ENCODE peak calls at places on chromosomes 1 and 21, in seven cellular contexts. Q, R, I, U, X, T and P are unnamed samples.

GRCh38 chr1:241827308-241827707 is 20.7 kb upstream of the EXO1 start:
- DNase-seq in Q (no peak), R (no peak), I (no peak), U (no peak), X (no peak), T (no peak), P (no peak)

GRCh38 chr1:27664291-27664690 is 7.7 kb downstream of the IFI6 start:
- DNase-seq in Q (no peak), R (peak), I (no peak), U (no peak), X (peak), T (no peak), P (no peak)

GRCh38 chr1:223018534-223018933 is 124.5 kb downstream of the TLR5 start:
- DNase-seq in Q (no peak), R (no peak), I (no peak), U (no peak), X (peak), T (peak), P (no peak)

GRCh38 chr1:5119496-5120234 is 465.3 kb downstream of the AJAP1 start:
- DNase-seq in Q (no peak), R (peak), I (no peak), U (no peak), X (peak), T (peak), P (peak)

GRCh38 chr1:3998086-3998485 is 98.0 kb upstream of the C1orf174 start:
- DNase-seq in Q (no peak), R (no peak), I (no peak), U (no peak), X (peak), T (no peak), P (peak)

GRCh38 chr1:12078938-12079861 is 16.1 kb downstream of the TNFRSF8 start:
- DNase-seq in Q (peak), R (peak), I (peak), U (peak), X (peak), T (peak), P (peak)

GRCh38 chr1:33466159-33466558 is 6.3 kb upstream of the ZSCAN20 start:
- DNase-seq in Q (no peak), R (no peak), I (no peak), U (no peak), X (no peak), T (no peak), P (no peak)

GRCh38 chr21:36776981-36777617 is 78.2 kb downstream of the SIM2 start:
- DNase-seq in Q (no peak), R (no peak), I (peak), U (no peak), X (no peak), T (no peak), P (no peak)

GRCh38 chr21:46118871-46119564 is 21.1 kb downstream of the COL6A2 start:
- DNase-seq in Q (no peak), R (peak), I (no peak), U (no peak), X (no peak), T (peak), P (no peak)

GRCh38 chr1:237111807-237112206 is 69.8 kb downstream of the RYR2 start:
- DNase-seq in Q (no peak), R (no peak), I (no peak), U (no peak), X (peak), T (no peak), P (no peak)

GRCh38 chr1:199688133-199688676 is 339.3 kb upstream of the NR5A2 start:
- DNase-seq in Q (peak), R (no peak), I (no peak), U (no peak), X (peak), T (no peak), P (no peak)

GRCh38 chr1:230365723-230366307 is 60.3 kb downstream of the PGBD5 start:
- DNase-seq in Q (no peak), R (no peak), I (no peak), U (no peak), X (peak), T (no peak), P (no peak)

GRCh38 chr1:170407601-170408000 is 124.4 kb upstream of the GORAB start:
- DNase-seq in Q (no peak), R (no peak), I (peak), U (no peak), X (no peak), T (no peak), P (no peak)

GRCh38 chr1:165234149-165234548 is 122.4 kb downstream of the LMX1A start:
- DNase-seq in Q (no peak), R (no peak), I (no peak), U (no peak), X (no peak), T (no peak), P (no peak)

GRCh38 chr1:68384321-68384813 is 65.4 kb downstream of the RPE65 start:
- DNase-seq in Q (peak), R (no peak), I (peak), U (no peak), X (peak), T (no peak), P (peak)
- H3K9ac ChIP-seq in Q (peak), R (no peak), I (no peak), U (no peak), X (no peak), T (no peak), P (no peak)

DNA sequence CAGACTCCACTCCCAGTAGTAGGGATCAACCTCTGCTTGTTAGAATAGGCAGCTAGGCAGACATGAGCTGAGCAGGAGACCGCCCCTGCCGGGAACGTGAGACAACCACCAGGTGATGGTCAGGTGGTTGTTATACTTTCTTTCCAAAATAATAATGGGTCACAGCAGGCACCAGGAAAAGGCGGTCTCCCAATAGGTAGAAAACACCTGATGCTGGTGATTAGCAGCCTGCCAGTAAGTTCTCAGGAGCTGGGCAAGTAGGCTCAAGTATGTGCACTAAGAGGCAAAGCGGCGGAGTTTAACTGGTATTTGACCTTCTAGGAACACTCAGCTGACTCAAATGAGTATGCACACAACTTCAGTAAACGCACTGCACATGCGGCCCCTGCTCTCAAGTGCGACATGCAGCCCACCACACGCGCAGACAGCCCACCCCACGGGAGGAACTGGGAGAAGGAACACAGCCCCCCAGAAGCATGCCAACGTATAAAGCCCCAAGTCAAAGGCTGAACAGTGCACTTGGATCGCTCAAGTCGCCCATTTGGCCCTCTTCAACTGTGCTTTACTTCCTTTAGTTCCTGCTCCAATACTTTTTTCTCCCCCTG is 80.0 kb downstream of the DESI2 start:
- DNase-seq in Q (no peak), R (no peak), I (no peak), U (no peak), X (no peak), T (no peak), P (no peak)
- H3K4ac ChIP-seq in Q (no peak), R (no peak), I (no peak), U (no peak), X (no peak), T (no peak), P (no peak)

DNA sequence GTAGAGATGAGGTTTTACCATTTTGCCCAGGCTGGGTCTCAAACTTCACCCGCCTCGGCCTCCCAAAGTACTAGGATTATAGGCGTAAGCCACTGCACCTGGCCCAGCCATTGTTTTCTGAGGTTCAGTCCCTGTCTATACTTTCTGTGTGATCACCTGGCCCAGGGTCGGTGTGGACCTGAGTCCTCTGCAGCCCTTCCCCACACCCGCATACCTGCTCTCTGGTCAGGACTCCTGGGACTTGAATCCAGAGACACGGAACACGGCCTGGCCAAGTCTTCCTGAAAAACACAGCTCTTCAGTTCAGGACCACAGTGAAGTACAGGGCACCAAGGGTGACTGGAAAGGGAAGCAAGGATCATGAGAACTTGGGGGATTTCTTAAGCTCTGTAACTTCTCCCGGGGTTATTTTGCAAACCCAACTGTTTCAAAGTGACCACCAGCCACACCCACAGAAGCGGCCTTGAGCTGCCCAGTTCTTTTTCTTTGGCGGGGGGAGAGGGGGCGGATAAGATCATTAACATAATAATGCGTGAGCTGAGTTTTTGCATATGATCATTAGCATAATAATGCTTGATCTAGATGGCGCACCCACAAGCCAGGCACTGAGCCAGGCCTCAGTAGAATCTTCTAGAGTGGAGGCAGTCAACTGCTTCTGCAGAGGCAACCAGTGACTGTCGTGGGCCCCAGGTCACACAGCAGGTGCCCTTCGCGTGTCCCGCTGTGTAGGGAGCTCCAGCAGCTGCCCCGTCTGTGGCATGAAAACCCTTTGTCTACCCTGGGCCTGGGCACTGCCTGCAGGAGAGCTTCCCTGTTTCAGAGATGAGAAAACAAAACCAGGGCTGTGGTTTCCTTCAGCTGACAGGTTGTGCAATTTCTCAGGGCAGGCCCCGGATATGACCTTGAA is 1.7 kb upstream of the NADK start:
- DNase-seq in Q (peak), R (peak), I (peak), U (no peak), X (peak), T (peak), P (peak)
- H3K23ac ChIP-seq in Q (no peak), R (no peak), I (no peak), U (peak), X (no peak), T (no peak), P (no peak)

GRCh38 chr1:39174400-39175081 is 30.0 kb upstream of the MACF1 start:
- DNase-seq in Q (peak), R (no peak), I (no peak), U (no peak), X (no peak), T (no peak), P (no peak)
- H3K9ac ChIP-seq in Q (peak), R (no peak), I (no peak), U (no peak), X (no peak), T (no peak), P (no peak)

DNA sequence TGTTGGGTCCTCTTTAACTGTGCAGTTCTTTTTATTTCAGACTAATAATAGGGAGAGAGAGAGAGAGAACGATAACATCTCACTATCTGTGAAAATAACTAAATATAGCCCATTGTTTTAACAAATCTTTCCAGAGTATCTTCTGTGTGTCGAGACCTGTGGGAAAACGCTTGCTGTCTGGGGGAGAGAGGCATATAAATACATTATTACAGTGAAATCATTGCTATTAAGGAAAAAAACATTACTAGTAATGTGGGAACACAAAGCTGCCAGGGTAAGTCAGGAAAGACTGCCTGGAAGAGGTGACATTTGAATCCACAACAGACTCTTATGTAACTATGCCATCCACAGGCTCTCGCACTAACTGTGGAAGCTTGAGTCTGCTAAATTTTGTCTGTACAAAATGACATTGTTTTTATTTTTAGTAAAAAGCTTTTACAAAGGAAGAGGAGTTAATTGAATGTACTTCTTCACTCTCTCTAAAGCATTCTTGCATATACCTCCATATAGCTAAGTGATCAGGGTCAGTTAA is 59.8 kb upstream of the PGD start:
- DNase-seq in Q (no peak), R (no peak), I (no peak), U (no peak), X (no peak), T (no peak), P (no peak)
- H3K4ac ChIP-seq in Q (no peak), R (no peak), I (no peak), U (no peak), X (no peak), T (no peak), P (no peak)

GRCh38 chr21:27258756-27259429 is 292.0 kb upstream of the ADAMTS5 start:
- DNase-seq in Q (no peak), R (no peak), I (no peak), U (no peak), X (no peak), T (no peak), P (no peak)
- H3K23ac ChIP-seq in Q (no peak), R (no peak), I (no peak), U (no peak), X (no peak), T (no peak), P (no peak)

GRCh38 chr1:155253797-155254196 is 1.5 kb downstream of the ENTREP3 start:
- DNase-seq in Q (no peak), R (no peak), I (peak), U (no peak), X (no peak), T (no peak), P (no peak)

GRCh38 chr1:155253208-155253607 is 2.1 kb downstream of the ENTREP3 start:
- DNase-seq in Q (no peak), R (no peak), I (no peak), U (no peak), X (peak), T (no peak), P (no peak)

GRCh38 chr1:155250246-155250632 is 5.0 kb downstream of the ENTREP3 start:
- DNase-seq in Q (no peak), R (no peak), I (no peak), U (no peak), X (no peak), T (no peak), P (no peak)

GRCh38 chr1:155250633-155251449 is 4.4 kb downstream of the ENTREP3 start:
- DNase-seq in Q (peak), R (peak), I (peak), U (peak), X (peak), T (peak), P (peak)

DNA sequence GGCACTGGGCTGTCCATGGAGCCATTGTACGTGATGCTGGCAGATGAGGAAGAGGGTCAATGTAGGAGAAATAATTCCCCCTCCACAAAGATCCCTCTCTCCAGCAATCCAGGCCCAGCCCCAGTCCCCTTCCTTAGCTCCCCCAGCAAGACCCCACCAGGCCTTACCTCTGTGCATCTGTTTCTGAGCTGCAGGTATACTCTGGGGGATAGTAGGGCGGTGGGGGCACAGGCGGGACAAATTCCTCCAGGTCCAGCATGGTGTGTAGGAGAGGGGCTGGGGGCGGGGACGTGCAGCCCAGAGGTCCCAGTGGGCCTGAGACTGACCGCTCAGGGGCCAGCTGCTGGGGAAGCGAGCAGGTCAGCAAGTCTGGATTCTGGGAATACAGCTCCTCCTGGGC is 3.7 kb downstream of the ENTREP3 start:
- DNase-seq in Q (no peak), R (no peak), I (no peak), U (no peak), X (no peak), T (no peak), P (no peak)
- H3K9ac ChIP-seq in Q (peak), R (no peak), I (no peak), U (no peak), X (no peak), T (no peak), P (no peak)

GRCh38 chr1:79431341-79431740 is 424.8 kb upstream of the ADGRL4 start:
- DNase-seq in Q (no peak), R (no peak), I (no peak), U (no peak), X (no peak), T (no peak), P (no peak)

DNA sequence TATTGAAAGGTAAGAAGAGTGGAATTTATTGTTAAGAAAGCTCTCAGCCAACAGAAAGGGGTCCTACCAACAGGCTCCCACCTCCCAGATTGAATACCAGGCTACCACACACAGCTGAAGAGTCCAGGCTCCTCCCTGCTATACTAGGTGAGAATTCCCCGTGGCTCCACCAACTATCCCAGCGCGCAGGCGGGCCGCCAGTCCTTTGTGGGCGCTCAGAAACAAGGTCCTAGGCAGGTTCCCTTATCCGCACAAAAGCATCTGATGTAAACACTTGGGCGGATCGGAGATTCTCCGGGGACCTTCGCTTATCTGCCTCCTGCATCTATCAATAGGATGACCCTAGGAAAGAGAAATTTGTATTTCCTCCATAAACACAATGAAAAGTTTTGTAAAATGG is 423.9 kb upstream of the ADGRL4 start:
- DNase-seq in Q (no peak), R (peak), I (no peak), U (no peak), X (no peak), T (peak), P (no peak)
- H3K4ac ChIP-seq in Q (no peak), R (no peak), I (no peak), U (no peak), X (no peak), T (no peak), P (no peak)

GRCh38 chr1:16631248-16632043 is 18.1 kb upstream of the NBPF1 start:
- DNase-seq in Q (no peak), R (peak), I (no peak), U (no peak), X (no peak), T (peak), P (no peak)
- H3K23ac ChIP-seq in Q (no peak), R (no peak), I (no peak), U (peak), X (no peak), T (no peak), P (no peak)

DNA sequence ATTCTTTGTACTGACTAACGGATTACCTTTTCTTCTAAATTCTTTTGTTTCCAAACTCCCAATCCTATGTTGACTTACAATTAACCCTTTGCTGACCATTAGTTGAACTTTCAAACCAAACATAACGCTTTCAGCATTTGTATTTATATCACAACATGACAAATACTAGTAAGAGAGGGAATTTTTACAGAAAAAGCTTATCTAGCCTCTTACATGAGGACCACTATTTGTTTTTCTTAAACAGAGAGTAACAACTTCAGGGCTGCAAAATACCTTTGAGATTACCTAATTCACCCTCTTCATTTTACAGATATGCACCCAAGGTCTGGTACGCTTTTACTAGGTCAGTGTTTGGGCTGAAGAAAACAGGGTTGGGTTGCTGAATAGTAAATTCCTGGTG is 45.0 kb upstream of the CXADR start:
- DNase-seq in Q (no peak), R (no peak), I (peak), U (no peak), X (peak), T (no peak), P (no peak)
- H3K9ac ChIP-seq in Q (peak), R (no peak), I (no peak), U (no peak), X (no peak), T (no peak), P (no peak)